ENCODE peak calls at places on chromosomes 13 and 19, in five cellular contexts. One of them, this sample, is unnamed.
A peak's percentile ranks its signal among the peaks of the same experiment; 100 is the strongest.

GRCh38 chr13:97067342-97067895 is 73.1 kb upstream of the OXGR1 start:
- DNase-seq in heart right ventricle: no peak
- DNase-seq in NT2/D1: no peak
- DNase-seq in tibial artery: no peak
- DNase-seq in heart left ventricle: no peak
- DNase-seq in this sample: no peak

GRCh38 chr19:16698914-16699313 is 20.7 kb upstream of the NWD1 start:
- DNase-seq in tibial artery: no peak
- DNase-seq in heart left ventricle: peak; percentile 68
- DNase-seq in NT2/D1: no peak
- DNase-seq in heart right ventricle: peak; percentile 63
- DNase-seq in this sample: no peak

GRCh38 chr19:41887711-41888382 is 4.9 kb downstream of the ARHGEF1 start:
- DNase-seq in heart left ventricle: no peak
- DNase-seq in heart right ventricle: no peak
- DNase-seq in NT2/D1: peak; percentile 36
- DNase-seq in tibial artery: no peak
- DNase-seq in this sample: no peak

GRCh38 chr19:1825909-1826556 is 14.0 kb upstream of the ATP8B3 start:
- DNase-seq in NT2/D1: peak; percentile 57
- DNase-seq in heart left ventricle: peak; percentile 76
- DNase-seq in tibial artery: peak; percentile 80
- DNase-seq in heart right ventricle: peak; percentile 73
- DNase-seq in this sample: no peak

GRCh38 chr13:90732049-90732448 is 615.4 kb upstream of the MIR17HG start:
- DNase-seq in heart left ventricle: no peak
- DNase-seq in NT2/D1: no peak
- DNase-seq in tibial artery: no peak
- DNase-seq in heart right ventricle: no peak
- DNase-seq in this sample: no peak

GRCh38 chr13:109412232-109412935 is 374.0 kb downstream of the IRS2 start:
- DNase-seq in heart left ventricle: peak; percentile 75
- DNase-seq in NT2/D1: peak; percentile 39
- DNase-seq in tibial artery: no peak
- DNase-seq in heart right ventricle: peak; percentile 57
- DNase-seq in this sample: no peak

GRCh38 chr19:13906525-13906904 is 514 bp downstream of the CC2D1A start:
- DNase-seq in heart right ventricle: peak; percentile 27
- DNase-seq in NT2/D1: no peak
- DNase-seq in heart left ventricle: no peak
- DNase-seq in tibial artery: no peak
- DNase-seq in this sample: no peak

GRCh38 chr13:97262058-97262457 is 39.9 kb downstream of the MBNL2 start:
- DNase-seq in tibial artery: no peak
- DNase-seq in heart left ventricle: peak; percentile 45
- DNase-seq in NT2/D1: no peak
- DNase-seq in heart right ventricle: no peak
- DNase-seq in this sample: no peak

GRCh38 chr19:2532252-2533071 is 56.5 kb downstream of the GADD45B start:
- DNase-seq in heart right ventricle: no peak
- DNase-seq in NT2/D1: no peak
- DNase-seq in heart left ventricle: no peak
- DNase-seq in tibial artery: no peak
- DNase-seq in this sample: no peak

GRCh38 chr13:74026753-74027152 is 107.5 kb downstream of the KLF12 start:
- DNase-seq in heart right ventricle: no peak
- DNase-seq in NT2/D1: peak; percentile 74
- DNase-seq in tibial artery: no peak
- DNase-seq in heart left ventricle: no peak
- DNase-seq in this sample: no peak

GRCh38 chr13:37319041-37319443 is 213.6 kb upstream of the CSNK1A1L start:
- DNase-seq in heart left ventricle: no peak
- DNase-seq in heart right ventricle: no peak
- DNase-seq in NT2/D1: no peak
- DNase-seq in tibial artery: no peak
- DNase-seq in this sample: no peak

GRCh38 chr19:40923934-40924391 is 41.9 kb upstream of the CYP2A7 start:
- DNase-seq in NT2/D1: no peak
- DNase-seq in heart right ventricle: no peak
- DNase-seq in tibial artery: no peak
- DNase-seq in heart left ventricle: no peak
- DNase-seq in this sample: no peak

GRCh38 chr19:50500060-50500752 is 10.8 kb downstream of the JOSD2 start:
- DNase-seq in heart left ventricle: peak; percentile 92
- DNase-seq in heart right ventricle: peak; percentile 81
- DNase-seq in NT2/D1: no peak
- DNase-seq in tibial artery: no peak
- DNase-seq in this sample: no peak

GRCh38 chr19:42114412-42114811 is 17.8 kb downstream of the POU2F2 start:
- DNase-seq in heart right ventricle: no peak
- DNase-seq in heart left ventricle: no peak
- DNase-seq in NT2/D1: no peak
- DNase-seq in tibial artery: no peak
- DNase-seq in this sample: no peak

GRCh38 chr19:49637865-49638350 is 2.0 kb downstream of the RRAS start:
- DNase-seq in heart left ventricle: peak; percentile 95
- DNase-seq in NT2/D1: no peak
- DNase-seq in heart right ventricle: peak; percentile 92
- DNase-seq in tibial artery: peak; percentile 98
- DNase-seq in this sample: peak; percentile 55

GRCh38 chr19:49058592-49058991 is 1.0 kb upstream of the CGB7 start:
- DNase-seq in heart left ventricle: no peak
- DNase-seq in heart right ventricle: no peak
- DNase-seq in NT2/D1: no peak
- DNase-seq in tibial artery: no peak
- DNase-seq in this sample: no peak

GRCh38 chr13:76223565-76223964 is 587.4 kb downstream of the LMO7 start:
- DNase-seq in heart left ventricle: no peak
- DNase-seq in NT2/D1: peak; percentile 1
- DNase-seq in heart right ventricle: no peak
- DNase-seq in tibial artery: no peak
- DNase-seq in this sample: no peak

GRCh38 chr13:108214511-108215383 is 589 bp downstream of the LIG4 start:
- DNase-seq in NT2/D1: no peak
- DNase-seq in heart left ventricle: peak; percentile 36
- DNase-seq in heart right ventricle: peak; percentile 11
- DNase-seq in tibial artery: no peak
- DNase-seq in this sample: no peak

GRCh38 chr19:40413291-40413994 is at the start of gene PRX:
- DNase-seq in heart right ventricle: no peak
- DNase-seq in tibial artery: no peak
- DNase-seq in heart left ventricle: no peak
- DNase-seq in NT2/D1: no peak
- DNase-seq in this sample: no peak

GRCh38 chr19:35213678-35214632 is 14.6 kb downstream of the FAM187B start:
- DNase-seq in tibial artery: peak; percentile 76
- DNase-seq in heart right ventricle: peak; percentile 93
- DNase-seq in NT2/D1: no peak
- DNase-seq in heart left ventricle: peak; percentile 82
- DNase-seq in this sample: peak; percentile 31

DNA sequence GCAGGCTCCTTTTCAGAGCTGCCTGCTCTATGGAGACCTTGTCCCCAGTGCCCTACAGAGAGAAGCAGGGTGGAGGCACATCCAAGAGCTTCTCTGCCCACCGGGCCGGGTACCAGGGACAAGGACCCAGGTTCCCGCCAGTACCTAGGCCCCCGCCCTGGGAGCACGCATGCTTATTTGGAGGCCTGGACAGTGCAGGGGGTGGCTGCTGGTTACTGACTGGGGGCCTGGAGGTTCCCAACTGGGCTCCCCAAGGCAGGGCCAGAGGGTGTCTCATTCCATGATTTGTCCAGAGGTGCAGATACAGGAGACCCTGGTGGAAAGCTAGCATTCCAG is 66.9 kb downstream of the CHST8 start:
- DNase-seq in NT2/D1: no peak
- DNase-seq in heart right ventricle: no peak
- DNase-seq in heart left ventricle: no peak
- DNase-seq in tibial artery: peak; percentile 58
- DNase-seq in this sample: no peak
- H3K4me1 ChIP-seq in NT2/D1: peaks cover 5% of the 10 kb centered on the region
- H3K4me1 ChIP-seq in heart right ventricle: no peaks in the 10 kb centered on the region
- H3K4me1 ChIP-seq in heart left ventricle: no peaks in the 10 kb centered on the region
- H3K4me1 ChIP-seq in tibial artery: no peaks in the 10 kb centered on the region
- H3K4me1 ChIP-seq in this sample: no peaks in the 10 kb centered on the region

DNA sequence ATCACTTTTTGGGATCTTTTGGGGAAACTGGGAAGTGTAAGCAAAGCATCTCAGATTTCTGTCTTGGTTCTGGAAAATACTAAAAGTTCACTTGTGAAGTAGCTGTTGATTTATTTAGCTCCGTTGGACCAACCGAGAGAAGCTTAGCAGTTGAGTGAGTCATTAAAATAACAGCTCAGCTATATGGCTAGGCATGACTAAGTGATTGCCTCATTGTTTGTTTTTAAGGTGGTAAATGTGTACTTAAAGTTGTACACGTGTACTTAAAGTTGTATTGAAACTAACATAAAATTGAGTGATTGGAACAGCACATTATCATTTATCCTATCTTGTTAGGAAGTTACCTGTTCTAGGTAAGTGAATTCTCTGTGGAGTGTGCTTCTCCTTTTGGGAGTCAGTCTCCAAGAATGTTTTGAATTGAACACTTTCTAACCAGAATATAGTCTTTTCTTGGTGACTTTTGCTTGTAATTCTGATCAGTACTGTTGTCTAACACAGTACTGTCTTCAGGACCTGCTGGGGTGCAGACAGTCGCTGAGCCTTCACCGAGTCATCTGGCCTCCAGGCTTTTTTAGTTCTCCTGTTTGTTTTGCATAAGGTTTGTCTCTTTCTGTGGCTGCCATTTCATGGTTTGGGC is 2.9 kb upstream of the DCUN1D2 start:
- DNase-seq in heart left ventricle: no peak
- DNase-seq in tibial artery: no peak
- DNase-seq in NT2/D1: no peak
- DNase-seq in heart right ventricle: no peak
- DNase-seq in this sample: no peak
- H3K4me1 ChIP-seq in heart left ventricle: peaks cover 62% of the 10 kb centered on the region
- H3K4me1 ChIP-seq in tibial artery: peaks cover 78% of the 10 kb centered on the region
- H3K4me1 ChIP-seq in NT2/D1: peaks cover 9% of the 10 kb centered on the region
- H3K4me1 ChIP-seq in heart right ventricle: peaks cover 48% of the 10 kb centered on the region
- H3K4me1 ChIP-seq in this sample: peaks cover 74% of the 10 kb centered on the region

DNA sequence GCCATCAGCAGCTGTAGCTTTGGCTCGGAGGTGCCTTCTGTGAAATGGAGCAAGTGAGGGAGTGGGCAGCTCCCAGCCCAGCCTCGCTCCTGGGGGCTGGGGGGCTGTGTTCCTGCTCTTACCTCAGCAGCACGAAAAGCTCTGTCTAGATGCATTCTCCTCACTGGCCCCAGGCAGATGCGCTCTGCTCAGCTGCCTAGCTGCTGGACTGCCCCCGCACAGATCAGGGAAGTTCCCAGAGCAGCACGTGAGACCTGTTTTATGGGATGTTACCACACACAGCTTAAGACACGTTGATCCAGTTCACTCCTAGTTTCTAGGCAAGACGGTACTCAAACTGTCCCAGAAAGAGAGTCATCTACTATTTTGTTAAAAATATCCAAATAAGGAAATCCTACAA is 13.6 kb downstream of the LCP1 start:
- DNase-seq in tibial artery: no peak
- DNase-seq in heart left ventricle: peak; percentile 29
- DNase-seq in NT2/D1: no peak
- DNase-seq in heart right ventricle: no peak
- DNase-seq in this sample: no peak
- H3K4me1 ChIP-seq in tibial artery: no peaks in the 10 kb centered on the region
- H3K4me1 ChIP-seq in heart left ventricle: peaks cover 9% of the 10 kb centered on the region
- H3K4me1 ChIP-seq in NT2/D1: no peaks in the 10 kb centered on the region
- H3K4me1 ChIP-seq in heart right ventricle: no peaks in the 10 kb centered on the region
- H3K4me1 ChIP-seq in this sample: no peaks in the 10 kb centered on the region

GRCh38 chr13:26020536-26021290 is 31.1 kb downstream of the SHISA2 start:
- DNase-seq in NT2/D1: no peak
- DNase-seq in tibial artery: no peak
- DNase-seq in heart left ventricle: no peak
- DNase-seq in heart right ventricle: no peak
- DNase-seq in this sample: no peak

GRCh38 chr13:26021956-26022355 is 29.9 kb downstream of the SHISA2 start:
- DNase-seq in heart left ventricle: no peak
- DNase-seq in heart right ventricle: no peak
- DNase-seq in tibial artery: no peak
- DNase-seq in NT2/D1: no peak
- DNase-seq in this sample: no peak

GRCh38 chr13:26024558-26024957 is 27.3 kb downstream of the SHISA2 start:
- DNase-seq in tibial artery: no peak
- DNase-seq in heart right ventricle: no peak
- DNase-seq in NT2/D1: no peak
- DNase-seq in heart left ventricle: no peak
- DNase-seq in this sample: no peak

GRCh38 chr13:26021516-26021915 is 30.3 kb downstream of the SHISA2 start:
- DNase-seq in NT2/D1: no peak
- DNase-seq in heart left ventricle: no peak
- DNase-seq in tibial artery: no peak
- DNase-seq in heart right ventricle: no peak
- DNase-seq in this sample: no peak

DNA sequence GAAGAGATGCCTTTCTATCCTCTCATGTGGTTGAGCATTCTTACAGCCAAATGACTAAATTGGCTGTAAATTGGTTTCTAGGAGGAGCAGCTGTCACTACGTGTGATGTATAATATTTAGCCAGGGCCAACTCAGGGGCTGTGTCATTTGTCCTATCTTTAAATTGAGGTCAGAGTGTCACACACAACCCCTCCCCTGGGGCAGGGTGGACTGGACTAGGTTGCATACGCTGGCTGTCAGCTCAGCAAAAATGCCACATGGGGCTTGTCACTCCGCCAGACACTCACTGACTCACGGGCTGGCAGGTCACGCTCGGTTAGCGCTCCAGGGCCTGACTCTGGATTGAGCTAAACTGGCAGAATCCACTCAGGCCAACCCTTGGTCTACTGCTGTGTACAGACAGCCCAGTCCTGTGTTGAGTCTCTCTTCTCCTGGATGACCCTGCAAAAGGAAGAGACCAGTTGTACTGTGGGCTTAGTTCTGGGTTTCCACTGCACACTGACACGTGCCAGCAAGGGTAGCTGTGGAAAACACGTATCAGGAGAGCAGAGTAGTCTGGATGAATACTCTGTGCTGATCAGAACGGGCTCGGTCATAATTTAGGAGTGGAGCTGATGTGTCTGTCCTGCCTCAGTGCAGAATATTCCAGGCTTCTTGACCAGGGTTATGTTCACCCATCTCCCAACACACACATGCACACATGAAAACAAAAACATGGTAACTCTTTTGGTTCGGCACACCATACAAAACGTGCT is 29.1 kb downstream of the SHISA2 start:
- DNase-seq in tibial artery: peak; percentile 81
- DNase-seq in NT2/D1: no peak
- DNase-seq in heart right ventricle: peak; percentile 77
- DNase-seq in heart left ventricle: peak; percentile 82
- DNase-seq in this sample: peak; percentile 41
- H3K4me1 ChIP-seq in tibial artery: peaks cover 8% of the 10 kb centered on the region
- H3K4me1 ChIP-seq in NT2/D1: no peaks in the 10 kb centered on the region
- H3K4me1 ChIP-seq in heart right ventricle: peaks cover 23% of the 10 kb centered on the region
- H3K4me1 ChIP-seq in heart left ventricle: peaks cover 24% of the 10 kb centered on the region
- H3K4me1 ChIP-seq in this sample: no peaks in the 10 kb centered on the region